ENCODE peak calls at places on chromosome 17, in ten cellular contexts. Y is AG08396; Q is effector CD4-positive, alpha-beta T cell; G is activated naive CD8-positive, alpha-beta T cell treated with anti-CD3 and anti-CD28 coated beads, Interleukin-2, amount 50 U/mL, for 24 hours; Z is cardiac septum; J is activated CD4-positive, alpha-beta T cell treated with anti-CD3 and anti-CD28 coated beads, Interleukin-2, amount 50 U/mL, for 48 hours; K is CD4-positive, alpha-beta T cell; U is esophagus squamous epithelium; O is stimulated activated naive B cell treated with anti-CD40 and anti-IgM and Interleukin-4, amounts not matched to agents 10 μg/mL and 1 μg/mL and 100 μg/mL, for 72 hours; B is amygdala. W is an unnamed sample.

GRCh38 chr17:82647593-82648164 is 565 bp downstream of the WDR45B start:
- DNase-seq in Q (peak), K (peak), Y (peak), B (no peak), Z (no peak), G (peak), J (peak), U (no peak), O (peak), W (peak)

GRCh38 chr17:71983828-71984227 is 137.0 kb upstream of the SOX9 start:
- DNase-seq in U (no peak), B (no peak), O (no peak), Z (no peak), J (peak), G (peak), K (no peak), Y (no peak), Q (no peak), W (no peak)

GRCh38 chr17:9116311-9116820 is 95.1 kb downstream of the NTN1 start:
- DNase-seq in Q (no peak), Z (no peak), Y (no peak), K (no peak), J (no peak), B (no peak), O (no peak), U (no peak), G (no peak), W (no peak)

GRCh38 chr17:9729034-9729650 is 62.2 kb downstream of the DHRS7C start:
- DNase-seq in O (no peak), B (no peak), U (no peak), Y (peak), Z (no peak), Q (no peak), J (no peak), K (no peak), G (no peak), W (peak)

GRCh38 chr17:35244345-35245195 is 1.7 kb downstream of the SLFN5 start:
- DNase-seq in B (no peak), G (peak), Y (peak), O (peak), K (peak), Z (peak), Q (peak), U (peak), J (peak), W (peak)

GRCh38 chr17:77746391-77746790 is 212.1 kb upstream of the TNRC6C start:
- DNase-seq in Q (no peak), O (no peak), J (no peak), K (no peak), Y (no peak), B (no peak), Z (peak), U (no peak), G (no peak), W (peak)

GRCh38 chr17:54899721-54900456 is 763 bp upstream of the TOM1L1 start:
- DNase-seq in O (no peak), K (no peak), Z (no peak), J (no peak), Q (no peak), Y (no peak), U (no peak), B (no peak), G (no peak), W (peak)

GRCh38 chr17:8707232-8707590 is 37.4 kb downstream of the CCDC42 start:
- DNase-seq in Q (no peak), O (no peak), G (no peak), K (no peak), J (no peak), B (no peak), Y (no peak), U (no peak), Z (no peak), W (no peak)

GRCh38 chr17:78365561-78366108 is 5.8 kb upstream of the SOCS3 start:
- DNase-seq in J (no peak), U (no peak), Y (no peak), Z (no peak), O (no peak), Q (no peak), B (no peak), K (no peak), G (no peak), W (peak)

GRCh38 chr17:72063262-72063661 is 57.6 kb upstream of the SOX9 start:
- DNase-seq in G (no peak), J (no peak), Q (no peak), K (no peak), Z (no peak), U (no peak), O (no peak), B (no peak), Y (no peak), W (no peak)

GRCh38 chr17:82020874-82021727 is 1.6 kb downstream of the CENPX start:
- DNase-seq in Q (peak), U (no peak), Z (peak), B (peak), O (peak), G (peak), J (peak), Y (peak), K (peak), W (peak)

GRCh38 chr17:64496348-64496785 is 487 bp downstream of the POLG2 start:
- DNase-seq in O (no peak), G (no peak), Q (no peak), B (no peak), U (no peak), Z (peak), K (no peak), J (no peak), Y (no peak), W (no peak)

GRCh38 chr17:34167359-34167758 is 87.7 kb upstream of the CCL2 start:
- DNase-seq in U (no peak), Y (no peak), K (no peak), G (no peak), Q (no peak), O (no peak), J (no peak), B (no peak), Z (no peak), W (no peak)

GRCh38 chr17:14762736-14763479 is 462.0 kb downstream of the HS3ST3B1 start:
- DNase-seq in K (no peak), J (no peak), U (no peak), Z (no peak), B (no peak), G (no peak), Q (no peak), O (no peak), Y (no peak), W (no peak)

GRCh38 chr17:30586818-30587595 is 109.8 kb downstream of the GOSR1 start:
- DNase-seq in G (no peak), Y (peak), K (no peak), Q (no peak), O (no peak), U (no peak), B (no peak), Z (no peak), J (no peak), W (no peak)

GRCh38 chr17:35968520-35969054 is 12.7 kb downstream of the CCL16 start:
- DNase-seq in Q (no peak), Y (no peak), K (no peak), J (no peak), Z (no peak), B (no peak), G (no peak), U (no peak), O (no peak), W (no peak)

GRCh38 chr17:43406676-43407645 is 8.2 kb downstream of the ARL4D start:
- DNase-seq in Y (peak), Z (no peak), G (no peak), J (no peak), O (no peak), K (no peak), U (no peak), B (no peak), Q (no peak), W (no peak)

GRCh38 chr17:19766421-19767270 is 18.5 kb upstream of the ALDH3A1 start:
- DNase-seq in K (peak), B (peak), Z (peak), Y (peak), U (no peak), O (peak), Q (peak), J (peak), G (peak), W (peak)

GRCh38 chr17:53141731-53142130 is 681.0 kb upstream of the KIF2B start:
- DNase-seq in U (no peak), Y (no peak), Q (no peak), J (no peak), Z (no peak), B (no peak), O (no peak), G (no peak), K (no peak), W (no peak)

GRCh38 chr17:6366144-6366755 is 68.7 kb downstream of the AIPL1 start:
- DNase-seq in U (no peak), B (no peak), K (no peak), O (no peak), J (no peak), Z (no peak), G (no peak), Y (peak), Q (no peak), W (no peak)

GRCh38 chr17:8904686-8905085 is 37.2 kb upstream of the PIK3R6 start:
- DNase-seq in Y (no peak), K (no peak), O (no peak), G (no peak), U (no peak), Z (peak), Q (no peak), J (no peak), B (no peak), W (no peak)

GRCh38 chr17:12627776-12628491 is 37.8 kb upstream of the MYOCD start:
- DNase-seq in U (no peak), Q (no peak), K (no peak), Y (no peak), B (no peak), Z (no peak), J (no peak), O (no peak), G (no peak), W (no peak)

GRCh38 chr17:60087882-60088669 is 9.4 kb upstream of the HEATR6 start:
- DNase-seq in U (no peak), Y (peak), K (no peak), G (no peak), J (no peak), B (no peak), O (no peak), Q (no peak), Z (no peak), W (no peak)

GRCh38 chr17:79632432-79632735 is 21.5 kb upstream of the RBFOX3 start:
- DNase-seq in B (no peak), Y (no peak), K (no peak), J (no peak), G (no peak), U (no peak), Z (peak), Q (no peak), O (no peak), W (no peak)

GRCh38 chr17:47802341-47803022 is 19.1 kb downstream of the OSBPL7 start:
- DNase-seq in Q (peak), Z (no peak), O (peak), B (no peak), U (no peak), K (peak), Y (peak), G (peak), J (peak), W (peak)

GRCh38 chr17:40828454-40829039 is 6.1 kb upstream of the KRT10 start:
- DNase-seq in Q (no peak), Z (no peak), U (no peak), B (no peak), Y (no peak), O (no peak), K (no peak), J (no peak), G (no peak), W (no peak)

GRCh38 chr17:48930435-48930873 is 14.2 kb downstream of the SNF8 start:
- DNase-seq in J (no peak), Q (no peak), G (no peak), U (no peak), K (no peak), B (no peak), O (no peak), Z (no peak), Y (no peak), W (no peak)

GRCh38 chr17:82949361-82949760 is 109.5 kb upstream of the ZNF750 start:
- DNase-seq in K (no peak), B (no peak), Z (peak), J (no peak), Q (no peak), U (no peak), G (no peak), Y (no peak), O (no peak), W (no peak)

GRCh38 chr17:17833664-17834357 is 3.0 kb downstream of the SREBF1 start:
- DNase-seq in Z (no peak), U (no peak), Q (no peak), G (no peak), Y (no peak), K (no peak), J (no peak), O (no peak), B (no peak), W (no peak)

GRCh38 chr17:77451271-77451893 is 310.6 kb downstream of the SEC14L1 start:
- DNase-seq in J (peak), K (peak), Q (peak), Z (peak), U (no peak), Y (peak), B (peak), G (peak), O (no peak), W (peak)

GRCh38 chr17:81385320-81386111 is 9.7 kb upstream of the BAHCC1 start:
- DNase-seq in Z (no peak), Y (no peak), K (no peak), U (no peak), B (peak), O (no peak), J (no peak), Q (no peak), G (no peak), W (no peak)

W was measured in neural progenitor cell.